ENCODE peak calls at places on chromosomes 16 and 17, in four cellular contexts. L is IMR-90, S is Peyer's patch, B is endodermal cell. G is an unnamed sample. For H3K4me1, the result is how much of the 10 kb centered on the place peaks cover.

GRCh38 chr16:87948119-87948545 is 3.1 kb upstream of the BANP start:
- DNase-seq in L (no peak), S (no peak), B (no peak), G (no peak)

GRCh38 chr17:78746263-78746948 is 35.7 kb downstream of the CYTH1 start:
- DNase-seq in L (no peak), S (no peak), B (no peak), G (no peak)

GRCh38 chr16:73058221-73058615 is 10.3 kb upstream of the ZFHX3 start:
- DNase-seq in L (no peak), S (peak), B (peak), G (no peak)

GRCh38 chr17:80771612-80772005 is 220.0 kb upstream of the CHMP6 start:
- DNase-seq in L (no peak), S (no peak), B (no peak), G (no peak)

GRCh38 chr16:29307598-29308507 is 98.7 kb downstream of the NPIPB11 start:
- DNase-seq in L (peak), S (no peak), B (no peak), G (no peak)

GRCh38 chr17:50768348-50768761 is 1.0 kb upstream of the ANKRD40CL start:
- DNase-seq in L (no peak), S (peak), B (peak), G (no peak)

GRCh38 chr17:79838541-79839274 is 532 bp downstream of the CBX4 start:
- DNase-seq in L (peak), S (peak), B (peak), G (no peak)

GRCh38 chr17:41695134-41695661 is 6.5 kb downstream of the EIF1 start:
- DNase-seq in L (peak), S (no peak), B (peak), G (no peak)

GRCh38 chr16:55045329-55046145 is 114.9 kb downstream of the IRX5 start:
- DNase-seq in L (no peak), S (no peak), B (no peak), G (no peak)

GRCh38 chr17:7258731-7259554 is 3.3 kb downstream of the CLDN7 start:
- DNase-seq in L (peak), S (peak), B (no peak), G (no peak)

GRCh38 chr17:81405382-81406005 is 10.2 kb downstream of the BAHCC1 start:
- DNase-seq in L (no peak), S (no peak), B (no peak), G (no peak)

GRCh38 chr16:1469693-1470201 is 5.1 kb downstream of the CLCN7 start:
- DNase-seq in L (no peak), S (no peak), B (no peak), G (no peak)

GRCh38 chr17:9199474-9200196 is 178.3 kb downstream of the NTN1 start:
- DNase-seq in L (no peak), S (no peak), B (peak), G (no peak)

GRCh38 chr16:64657316-64658011 is 464.4 kb downstream of the CDH11 start:
- DNase-seq in L (peak), S (no peak), B (no peak), G (no peak)

GRCh38 chr17:39923230-39923629 is 4.2 kb downstream of the ORMDL3 start:
- DNase-seq in L (no peak), S (peak), B (no peak), G (no peak)

GRCh38 chr16:47395733-47396503 is 64.9 kb downstream of the ITFG1 start:
- DNase-seq in L (no peak), S (no peak), B (no peak), G (no peak)

GRCh38 chr17:69725125-69725524 is 310.6 kb downstream of the MAP2K6 start:
- DNase-seq in L (no peak), S (no peak), B (no peak), G (no peak)

GRCh38 chr17:6139447-6139832 is 69.3 kb downstream of the WSCD1 start:
- DNase-seq in L (no peak), S (no peak), B (no peak), G (no peak)

GRCh38 chr17:28725166-28725659 is 820 bp downstream of the TLCD1 start:
- DNase-seq in L (peak), S (no peak), B (no peak), G (no peak)

GRCh38 chr16:52611817-52612673 is 65.1 kb upstream of the TOX3 start:
- DNase-seq in L (no peak), S (no peak), B (no peak), G (no peak)

GRCh38 chr17:29613371-29613837 is 9.3 kb downstream of the CORO6 start:
- DNase-seq in L (peak), S (peak), B (peak), G (peak)

GRCh38 chr17:42475121-42475520 is 16.4 kb downstream of the ATP6V0A1 start:
- DNase-seq in L (no peak), S (no peak), B (no peak), G (no peak)

GRCh38 chr16:27436921-27437650 is 35.1 kb downstream of the IL21R start:
- DNase-seq in L (no peak), S (no peak), B (peak), G (no peak)

GRCh38 chr16:88306860-88307545 is 75.8 kb upstream of the ZNF469 start:
- DNase-seq in L (peak), S (no peak), B (no peak), G (no peak)

GRCh38 chr16:11312718-11313492 is 31.8 kb upstream of the PRM1 start:
- DNase-seq in L (peak), S (peak), B (peak), G (no peak)

GRCh38 chr17:40564883-40565744 is at the start of gene CCR7:
- DNase-seq in L (no peak), S (no peak), B (peak), G (no peak)

GRCh38 chr16:65406933-65407332 is 285.1 kb upstream of the CDH11 start:
- DNase-seq in L (no peak), S (no peak), B (no peak), G (no peak)

GRCh38 chr17:35086164-35086563 is 22.7 kb upstream of the RFFL start:
- DNase-seq in L (no peak), S (no peak), B (no peak), G (no peak)

GRCh38 chr17:64216385-64217248 is 46.4 kb downstream of the TEX2 start:
- DNase-seq in L (peak), S (peak), B (peak), G (no peak)

GRCh38 chr16:11459722-11460121 is 114.5 kb downstream of the RMI2 start:
- DNase-seq in L (no peak), S (no peak), B (no peak), G (no peak)

GRCh38 chr16:16120382-16121184 is 102.7 kb downstream of the ABCC6 start:
- DNase-seq in L (peak), S (no peak), B (no peak), G (no peak)

GRCh38 chr17:59372138-59372751 is 40.8 kb downstream of the YPEL2 start:
- DNase-seq in L (peak), S (no peak), B (no peak), G (no peak)

GRCh38 chr17:17019891-17020456 is 22.3 kb upstream of the MPRIP start:
- DNase-seq in L (no peak), S (no peak), B (no peak), G (no peak)

GRCh38 chr16:57374067-57374534 is 1.8 kb downstream of the CX3CL1 start:
- DNase-seq in L (peak), S (no peak), B (no peak), G (no peak)

GRCh38 chr17:81666092-81666341 is 388 bp downstream of the OXLD1 start:
- DNase-seq in L (peak), S (no peak), B (no peak), G (no peak)

GRCh38 chr17:38600906-38601305 is 4.8 kb downstream of the SRCIN1 start:
- DNase-seq in L (no peak), S (no peak), B (peak), G (no peak)

GRCh38 chr17:45432405-45433113 is at the start of gene ARHGAP27:
- DNase-seq in L (no peak), S (peak), B (peak), G (no peak)
- H3K27ac ChIP-seq in L (no peak), S (peak), B (no peak), G (peak)

GRCh38 chr17:48443712-48444111 is 13.7 kb upstream of the SKAP1 start:
- DNase-seq in L (no peak), S (no peak), B (no peak), G (no peak)
- H3K4me1 ChIP-seq in L (under half), S (under half), B (under half), G (under half)

DNA sequence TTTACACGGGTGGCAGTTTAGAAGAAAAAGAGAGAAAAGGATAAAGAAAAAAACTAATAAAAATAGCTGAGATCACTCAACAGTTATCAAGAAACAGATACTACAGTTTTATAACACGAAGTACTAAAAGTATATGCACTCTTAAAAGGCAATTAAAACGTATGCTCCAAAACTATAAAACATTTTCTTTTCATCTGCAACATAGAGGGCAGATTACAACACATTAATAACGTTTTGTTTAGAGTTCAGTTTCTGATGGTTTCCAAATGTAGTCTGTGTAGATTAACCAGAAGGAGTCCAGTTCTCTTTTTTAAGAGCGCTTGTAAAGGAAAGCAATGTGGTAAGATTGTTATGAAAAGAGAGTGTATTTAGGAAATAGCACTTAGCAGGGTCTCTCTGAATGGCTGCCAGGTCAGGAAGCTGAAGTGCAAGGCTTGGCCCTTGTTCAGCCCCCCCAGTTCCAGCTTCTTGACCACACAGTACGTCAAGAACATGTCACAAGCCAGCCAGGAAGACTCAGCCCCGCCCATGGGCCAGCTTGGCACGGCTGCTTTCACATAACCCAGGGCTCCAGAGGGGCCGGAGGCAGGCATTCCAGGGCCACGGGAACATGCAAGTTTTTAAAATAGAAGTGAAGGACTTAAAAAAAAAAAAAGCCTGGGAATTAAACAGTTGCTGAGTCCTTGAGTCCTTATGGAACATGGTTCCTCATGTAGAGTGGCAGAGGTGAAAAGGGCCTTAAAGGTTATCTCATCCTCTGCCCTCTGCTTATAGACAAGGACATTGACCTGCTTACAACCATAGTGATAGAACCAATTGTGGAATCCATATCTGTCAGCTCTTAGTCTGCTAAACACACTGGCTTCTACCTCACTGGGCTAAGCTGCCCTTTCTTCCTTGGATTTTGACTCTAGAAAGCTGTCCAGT is 147.4 kb upstream of the TBX2 start:
- DNase-seq in L (peak), S (peak), B (peak), G (peak)
- H3K27ac ChIP-seq in L (peak), S (no peak), B (no peak), G (peak)

DNA sequence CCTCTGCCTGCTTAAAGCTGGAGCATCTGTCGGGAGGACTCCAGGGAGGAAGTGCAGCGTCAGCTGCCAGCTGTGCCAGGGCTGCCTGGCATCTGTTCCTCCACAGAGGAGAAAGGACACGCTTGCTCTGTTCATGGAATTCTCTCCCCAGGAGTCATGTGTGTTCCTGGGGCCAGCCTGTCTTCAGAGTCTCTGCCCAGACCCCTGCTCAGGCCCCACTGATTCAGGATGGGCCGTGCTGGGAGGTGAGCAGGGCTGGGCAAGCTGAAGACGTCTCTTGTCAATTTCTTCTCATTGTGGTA is 24.2 kb downstream of the CRISPLD2 start:
- DNase-seq in L (no peak), S (no peak), B (no peak), G (no peak)
- H3K4me1 ChIP-seq in L (under half), S (under half), B (under half), G (under half)

DNA sequence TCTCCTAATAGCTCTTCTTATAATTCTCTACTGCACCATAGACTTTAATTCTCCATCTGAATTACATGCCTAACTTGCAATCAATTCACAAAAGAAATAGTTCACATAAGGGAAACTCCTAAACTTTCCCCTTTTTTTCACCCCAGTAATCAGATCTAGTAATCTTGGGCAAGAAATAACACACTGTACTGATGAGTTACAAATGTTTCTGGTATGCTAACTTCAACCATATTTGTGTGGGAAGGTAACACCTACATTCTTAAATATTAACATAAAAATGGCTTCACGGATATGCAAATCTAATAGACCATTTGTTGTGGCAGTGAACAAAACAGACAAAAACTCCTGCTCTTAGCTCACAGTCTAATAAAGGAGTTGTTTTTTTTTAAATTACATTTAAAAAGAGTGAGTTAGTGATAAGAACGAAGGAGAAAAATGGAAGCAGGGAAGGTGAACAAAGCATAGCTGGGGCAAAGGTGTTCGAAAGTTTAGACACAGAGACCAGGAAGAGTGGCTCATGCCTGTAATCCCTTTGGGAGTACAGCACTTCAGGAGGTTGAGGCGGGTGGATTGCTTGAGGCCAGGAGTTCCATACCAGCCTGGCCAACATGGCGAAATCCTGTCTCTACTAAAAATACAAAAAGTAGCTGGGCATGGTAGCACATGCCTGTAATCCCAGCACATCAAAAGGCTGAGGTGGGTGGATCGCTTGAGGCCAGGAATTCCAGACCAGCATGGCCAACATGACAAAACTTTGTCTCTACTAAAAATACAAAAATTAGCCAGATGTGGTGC is 34.8 kb downstream of the CMTM3 start:
- DNase-seq in L (no peak), S (no peak), B (no peak), G (no peak)
- H3K27ac ChIP-seq in L (no peak), S (no peak), B (no peak), G (peak)